ENCODE peak calls at places on chromosomes 2 and 18, in eight cellular contexts. O, S, H, I, K, A, F and R are unnamed samples.

GRCh38 chr18:55522011-55522410 is 66.0 kb downstream of the TCF4 start:
- DNase-seq in O (no peak), S (no peak), H (no peak), I (no peak), K (no peak), A (no peak), F (no peak), R (peak)

GRCh38 chr2:121257476-121257831 is 27.5 kb downstream of the TFCP2L1 start:
- DNase-seq in O (no peak), S (no peak), H (no peak), I (no peak), K (peak), A (no peak), F (no peak), R (no peak)

GRCh38 chr2:167340322-167340721 is 452.0 kb downstream of the XIRP2 start:
- DNase-seq in O (no peak), S (no peak), H (no peak), I (no peak), K (no peak), A (no peak), F (no peak), R (no peak)

GRCh38 chr2:1287427-1287826 is 125.8 kb upstream of the TPO start:
- DNase-seq in O (no peak), S (no peak), H (no peak), I (no peak), K (no peak), A (no peak), F (no peak), R (no peak)

GRCh38 chr2:29014331-29014730 is 33.2 kb downstream of the TOGARAM2 start:
- DNase-seq in O (no peak), S (no peak), H (no peak), I (no peak), K (no peak), A (no peak), F (no peak), R (no peak)

GRCh38 chr2:169082995-169083394 is 13.6 kb downstream of the DHRS9 start:
- DNase-seq in O (no peak), S (no peak), H (no peak), I (no peak), K (no peak), A (no peak), F (no peak), R (peak)

GRCh38 chr2:231565915-231566594 is 26.6 kb upstream of the TEX44 start:
- DNase-seq in O (no peak), S (no peak), H (no peak), I (no peak), K (no peak), A (peak), F (no peak), R (no peak)

GRCh38 chr2:232697807-232698110 is 628 bp downstream of the GIGYF2 start:
- DNase-seq in O (no peak), S (no peak), H (no peak), I (no peak), K (no peak), A (no peak), F (no peak), R (no peak)

GRCh38 chr2:37843554-37843953 is 81.5 kb upstream of the RMDN2 start:
- DNase-seq in O (no peak), S (no peak), H (no peak), I (no peak), K (no peak), A (no peak), F (no peak), R (no peak)

GRCh38 chr2:231321556-231322334 is 73.8 kb upstream of the B3GNT7 start:
- DNase-seq in O (no peak), S (no peak), H (no peak), I (no peak), K (peak), A (no peak), F (peak), R (peak)

GRCh38 chr2:61520261-61520660 is 17.9 kb downstream of the XPO1 start:
- DNase-seq in O (no peak), S (no peak), H (no peak), I (no peak), K (no peak), A (no peak), F (no peak), R (no peak)

GRCh38 chr18:36733150-36733549 is 95.7 kb downstream of the TPGS2 start:
- DNase-seq in O (no peak), S (no peak), H (no peak), I (no peak), K (no peak), A (no peak), F (no peak), R (no peak)

GRCh38 chr2:65658871-65659270 is 226.5 kb upstream of the SPRED2 start:
- DNase-seq in O (no peak), S (no peak), H (no peak), I (no peak), K (no peak), A (no peak), F (no peak), R (no peak)

GRCh38 chr2:181077128-181077709 is 96.8 kb downstream of the UBE2E3 start:
- DNase-seq in O (no peak), S (peak), H (peak), I (no peak), K (no peak), A (peak), F (peak), R (peak)

GRCh38 chr2:232325324-232326273 is 53.0 kb upstream of the ALPP start:
- DNase-seq in O (peak), S (peak), H (peak), I (no peak), K (peak), A (peak), F (peak), R (peak)

GRCh38 chr2:69742170-69742952 is 427 bp downstream of the ANXA4 start:
- DNase-seq in O (no peak), S (peak), H (no peak), I (no peak), K (no peak), A (peak), F (no peak), R (no peak)

GRCh38 chr2:239721991-239722759 is 303.0 kb downstream of the NDUFA10 start:
- DNase-seq in O (no peak), S (no peak), H (no peak), I (no peak), K (peak), A (no peak), F (no peak), R (no peak)

GRCh38 chr18:78949216-78949615 is 30.4 kb upstream of the SALL3 start:
- DNase-seq in O (no peak), S (no peak), H (no peak), I (no peak), K (peak), A (no peak), F (no peak), R (no peak)

GRCh38 chr18:61896767-61897166 is 4.0 kb upstream of the RNF152 start:
- DNase-seq in O (no peak), S (peak), H (no peak), I (no peak), K (no peak), A (peak), F (peak), R (no peak)

GRCh38 chr2:222291485-222291841 is 7.3 kb downstream of the PAX3 start:
- DNase-seq in O (no peak), S (no peak), H (no peak), I (no peak), K (no peak), A (no peak), F (no peak), R (no peak)

GRCh38 chr2:176830362-176830761 is 382.2 kb upstream of the HNRNPA3 start:
- DNase-seq in O (no peak), S (no peak), H (peak), I (no peak), K (no peak), A (peak), F (no peak), R (no peak)

GRCh38 chr2:111898703-111899514 is 502 bp downstream of the MERTK start:
- DNase-seq in O (peak), S (no peak), H (no peak), I (no peak), K (peak), A (peak), F (no peak), R (no peak)

GRCh38 chr2:128396500-128396891 is 77.8 kb upstream of the HS6ST1 start:
- DNase-seq in O (peak), S (no peak), H (no peak), I (no peak), K (peak), A (peak), F (no peak), R (no peak)

GRCh38 chr2:127146820-127147502 is 40.0 kb upstream of the BIN1 start:
- DNase-seq in O (no peak), S (no peak), H (no peak), I (no peak), K (no peak), A (no peak), F (no peak), R (no peak)

GRCh38 chr2:118056165-118056534 is 32.1 kb upstream of the INSIG2 start:
- DNase-seq in O (no peak), S (no peak), H (no peak), I (no peak), K (no peak), A (no peak), F (no peak), R (peak)

GRCh38 chr2:59892398-59892797 is 661.1 kb downstream of the BCL11A start:
- DNase-seq in O (no peak), S (no peak), H (no peak), I (no peak), K (no peak), A (no peak), F (no peak), R (no peak)

GRCh38 chr2:239310401-239311061 is 90.3 kb downstream of the HDAC4 start:
- DNase-seq in O (no peak), S (no peak), H (no peak), I (no peak), K (peak), A (no peak), F (no peak), R (no peak)

GRCh38 chr2:85801871-85802270 is 48.1 kb downstream of the ATOH8 start:
- DNase-seq in O (no peak), S (no peak), H (no peak), I (no peak), K (no peak), A (no peak), F (no peak), R (no peak)

GRCh38 chr18:77223653-77224052 is 26.0 kb upstream of the GALR1 start:
- DNase-seq in O (no peak), S (peak), H (no peak), I (no peak), K (no peak), A (no peak), F (no peak), R (no peak)

GRCh38 chr18:23380001-23380550 is 73.0 kb upstream of the RIOK3 start:
- DNase-seq in O (no peak), S (peak), H (no peak), I (no peak), K (no peak), A (no peak), F (no peak), R (no peak)

GRCh38 chr18:48915621-48916425 is 34.9 kb downstream of the SMAD7 start:
- DNase-seq in O (no peak), S (no peak), H (no peak), I (no peak), K (no peak), A (no peak), F (no peak), R (no peak)

GRCh38 chr2:54240515-54241219 is 15.4 kb downstream of the TSPYL6 start:
- DNase-seq in O (peak), S (no peak), H (no peak), I (no peak), K (no peak), A (peak), F (no peak), R (no peak)

GRCh38 chr2:189298038-189298437 is 118.5 kb upstream of the COL5A2 start:
- DNase-seq in O (no peak), S (no peak), H (no peak), I (no peak), K (no peak), A (no peak), F (no peak), R (no peak)

GRCh38 chr2:217662984-217663602 is 339.7 kb downstream of the TNS1 start:
- DNase-seq in O (no peak), S (no peak), H (no peak), I (no peak), K (no peak), A (no peak), F (no peak), R (no peak)

GRCh38 chr2:226999676-227000075 is 163.8 kb downstream of the RHBDD1 start:
- DNase-seq in O (no peak), S (no peak), H (no peak), I (no peak), K (no peak), A (no peak), F (no peak), R (no peak)

GRCh38 chr2:119491776-119492525 is 32.3 kb downstream of the SCTR start:
- DNase-seq in O (peak), S (peak), H (no peak), I (peak), K (no peak), A (no peak), F (peak), R (no peak)

GRCh38 chr2:224085811-224086210 is 46.7 kb upstream of the SERPINE2 start:
- DNase-seq in O (no peak), S (no peak), H (no peak), I (no peak), K (no peak), A (no peak), F (no peak), R (no peak)

GRCh38 chr2:120589782-120590608 is 145.7 kb upstream of the GLI2 start:
- DNase-seq in O (no peak), S (no peak), H (no peak), I (peak), K (no peak), A (no peak), F (no peak), R (no peak)

GRCh38 chr2:195330513-195330956 is 326.5 kb upstream of the SLC39A10 start:
- DNase-seq in O (no peak), S (no peak), H (no peak), I (no peak), K (no peak), A (no peak), F (no peak), R (no peak)